ENCODE peak calls at places on chromosomes 7 and 10, in six cellular contexts. M is Caco-2; G is naive B cell; Z is stimulated activated CD4-positive, alpha-beta T cell treated with anti-CD3 and anti-CD28 coated beads, Interleukin-2, amount 100 ng/mL, for 24 hours; Q is AG08395; I is chondrocyte. T is an unnamed sample.

GRCh38 chr7:105196473-105196872 is 182.5 kb downstream of the KMT2E start:
- DNase-seq in M (no peak), G (no peak), Z (no peak), Q (no peak), I (no peak), T (no peak)

GRCh38 chr10:124220971-124221355 is 127.6 kb upstream of the CHST15 start:
- DNase-seq in M (no peak), G (no peak), Z (no peak), Q (no peak), I (no peak), T (no peak)

GRCh38 chr10:80202934-80203834 is 2.2 kb downstream of the ANXA11 start:
- DNase-seq in M (peak; percentile 57), G (peak; percentile 44), Z (peak; percentile 68), Q (peak; percentile 85), I (no peak), T (peak; percentile 85)

GRCh38 chr10:21526184-21526951 is 886 bp upstream of the SKIDA1 start:
- DNase-seq in M (peak; percentile 91), G (peak; percentile 27), Z (peak; percentile 70), Q (peak; percentile 58), I (peak; percentile 95), T (peak; percentile 86)

GRCh38 chr7:80916770-80917681 is 1.8 kb downstream of the SEMA3C start:
- DNase-seq in M (no peak), G (no peak), Z (no peak), Q (peak; percentile 49), I (no peak), T (peak; percentile 15)

GRCh38 chr7:54991341-54991740 is 27.5 kb upstream of the EGFR start:
- DNase-seq in M (no peak), G (no peak), Z (no peak), Q (no peak), I (no peak), T (no peak)

GRCh38 chr10:115141254-115141653 is 48.1 kb downstream of the ATRNL1 start:
- DNase-seq in M (no peak), G (no peak), Z (no peak), Q (peak; percentile 5), I (no peak), T (peak; percentile 29)

GRCh38 chr7:14020339-14020900 is 31.0 kb upstream of the ETV1 start:
- DNase-seq in M (no peak), G (no peak), Z (no peak), Q (no peak), I (no peak), T (no peak)

GRCh38 chr10:11105676-11106004 is 88.0 kb downstream of the CELF2 start:
- DNase-seq in M (no peak), G (no peak), Z (no peak), Q (no peak), I (no peak), T (no peak)

GRCh38 chr7:27901028-27901760 is 161.2 kb downstream of the TAX1BP1 start:
- DNase-seq in M (no peak), G (peak; percentile 55), Z (no peak), Q (peak; percentile 61), I (no peak), T (peak; percentile 9)

GRCh38 chr10:47260505-47261111 is 39.4 kb upstream of the GDF10 start:
- DNase-seq in M (no peak), G (no peak), Z (peak; percentile 25), Q (no peak), I (no peak), T (peak; percentile 1)

GRCh38 chr10:42864575-42864974 is 82.0 kb downstream of the BMS1 start:
- DNase-seq in M (no peak), G (no peak), Z (no peak), Q (no peak), I (no peak), T (peak; percentile 76)